ENCODE peak calls at places on chromosomes 11 and 22, in four cellular contexts. D is H9, P is IMR-90, N is H1. S is an unnamed sample.

GRCh38 chr11:47001666-47002285 is 65.2 kb downstream of the CSTPP1 start:
- DNase-seq in D (no peak), P (peak), N (no peak), S (peak)

GRCh38 chr11:68137833-68138232 is 16.6 kb upstream of the CHKA start:
- DNase-seq in D (no peak), P (no peak), N (no peak), S (no peak)

GRCh38 chr22:39207141-39208012 is 37.4 kb downstream of the PDGFB start:
- DNase-seq in D (peak), P (peak), N (no peak), S (no peak)

GRCh38 chr11:113806403-113806802 is 26.8 kb downstream of the CLDN25 start:
- DNase-seq in D (peak), P (peak), N (no peak), S (peak)

GRCh38 chr22:48431014-48431413 is 1396.7 kb downstream of the BRD1 start:
- DNase-seq in D (no peak), P (no peak), N (no peak), S (no peak)

GRCh38 chr22:45933503-45934167 is 43.3 kb downstream of the WNT7B start:
- DNase-seq in D (no peak), P (no peak), N (no peak), S (no peak)

GRCh38 chr11:59183768-59184167 is 11.8 kb downstream of the DTX4 start:
- DNase-seq in D (no peak), P (no peak), N (no peak), S (no peak)

GRCh38 chr22:19082101-19082500 is 40.1 kb downstream of the DGCR2 start:
- DNase-seq in D (no peak), P (no peak), N (no peak), S (no peak)

GRCh38 chr11:75541301-75541929 is 15.7 kb upstream of the GDPD5 start:
- DNase-seq in D (no peak), P (no peak), N (no peak), S (no peak)

GRCh38 chr11:123187670-123188507 is 7.2 kb downstream of the CLMP start:
- DNase-seq in D (no peak), P (peak), N (no peak), S (peak)

GRCh38 chr11:112412383-112412782 is 151.7 kb upstream of the PLET1 start:
- DNase-seq in D (no peak), P (no peak), N (no peak), S (no peak)

DNA sequence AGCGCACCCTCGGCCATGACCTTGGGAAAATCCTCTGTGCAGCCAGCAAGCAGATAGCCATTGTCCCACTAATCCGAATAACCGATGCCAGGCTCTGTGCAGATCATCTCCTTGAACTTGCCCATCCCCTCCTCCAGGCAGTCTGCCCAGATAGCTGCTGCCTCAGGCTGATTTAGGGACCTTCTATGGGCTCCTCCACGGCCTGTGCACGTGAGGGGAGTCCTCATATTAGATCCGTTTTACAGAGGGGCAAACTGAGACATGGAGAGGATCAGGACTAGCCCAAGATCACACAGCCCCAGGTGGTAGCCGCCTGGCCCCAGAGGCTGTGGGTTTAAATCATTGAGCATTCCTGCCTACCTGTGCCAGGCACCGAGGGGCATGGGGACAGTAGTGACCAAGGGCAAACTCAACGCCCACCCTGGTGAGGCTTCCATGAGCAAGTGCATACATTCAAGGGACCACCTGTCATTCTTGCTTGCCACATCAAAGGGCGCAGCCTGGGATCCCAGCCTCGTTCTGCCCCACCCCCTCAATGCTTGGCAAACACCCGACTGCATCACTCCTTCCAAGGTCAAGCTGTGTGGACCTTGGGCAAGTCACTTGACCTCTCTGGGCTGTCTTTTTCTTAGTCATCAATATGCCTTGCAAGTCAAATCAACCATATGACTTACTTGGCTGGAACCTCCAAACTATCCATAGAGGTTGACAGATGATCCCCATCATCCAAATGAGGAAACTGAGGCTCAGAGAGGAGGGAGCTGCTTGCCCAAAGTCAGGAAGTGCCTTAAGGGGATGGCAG is 131.6 kb downstream of the MN1 start:
- DNase-seq in D (peak), P (no peak), N (no peak), S (peak)
- H3K4me2 ChIP-seq in D (no peak), P (no peak), N (peak), S (peak)

GRCh38 chr22:38144025-38144405 is 33.5 kb upstream of the BAIAP2L2 start:
- DNase-seq in D (peak), P (no peak), N (no peak), S (peak)
- H3K56ac ChIP-seq in D (no peak), P (no peak), N (no peak), S (no peak)

DNA sequence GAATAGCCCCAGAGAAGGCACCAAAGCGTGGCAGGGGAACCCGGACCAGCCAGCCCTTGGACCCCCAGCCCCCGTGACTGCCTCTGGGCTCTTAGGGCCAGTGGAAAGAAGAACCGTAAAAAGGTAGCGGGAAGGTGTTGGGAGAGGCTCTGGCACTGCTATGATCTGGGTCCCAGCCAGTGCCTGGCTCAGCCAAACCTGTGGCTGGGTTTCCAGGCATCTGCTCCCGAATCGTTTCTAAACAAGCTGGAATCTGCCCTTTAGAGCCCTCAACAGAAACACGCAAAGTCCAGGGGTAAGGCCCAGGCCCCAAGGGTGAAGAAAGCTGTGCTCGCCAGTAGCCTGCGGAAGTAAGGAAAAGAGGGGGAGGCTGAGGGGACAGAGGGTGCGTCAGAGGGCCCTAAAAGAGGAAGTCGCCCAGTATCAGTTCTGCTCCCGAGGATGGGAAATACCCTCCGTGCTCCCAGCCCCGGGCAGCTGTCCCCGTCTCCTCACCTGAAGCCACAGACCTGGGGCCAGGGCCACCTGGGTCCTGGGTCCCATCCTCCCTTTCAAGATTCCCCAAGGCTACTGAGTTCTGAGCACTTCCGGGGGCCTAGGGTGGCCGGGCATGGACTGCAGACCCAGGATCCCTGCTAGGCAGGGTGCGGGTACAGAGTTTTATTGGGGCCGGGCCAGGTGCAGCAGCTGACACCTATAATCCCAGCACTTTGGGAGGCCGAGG is 24.7 kb downstream of the IL10RA start:
- DNase-seq in D (no peak), P (no peak), N (no peak), S (no peak)
- H2BK15ac ChIP-seq in D (no peak), P (no peak), N (no peak), S (no peak)

GRCh38 chr11:33488971-33489370 is 211.7 kb downstream of the C11orf91 start:
- DNase-seq in D (no peak), P (no peak), N (no peak), S (no peak)

GRCh38 chr11:33492569-33492968 is 208.1 kb downstream of the C11orf91 start:
- DNase-seq in D (no peak), P (no peak), N (no peak), S (no peak)

GRCh38 chr11:33490842-33491370 is 209.7 kb downstream of the C11orf91 start:
- DNase-seq in D (no peak), P (no peak), N (no peak), S (no peak)
- H3K4me2 ChIP-seq in D (no peak), P (no peak), N (no peak), S (no peak)

GRCh38 chr22:31102441-31103081 is 4.8 kb downstream of the SELENOM start:
- DNase-seq in D (no peak), P (peak), N (no peak), S (peak)
- H3K56ac ChIP-seq in D (no peak), P (peak), N (no peak), S (no peak)

DNA sequence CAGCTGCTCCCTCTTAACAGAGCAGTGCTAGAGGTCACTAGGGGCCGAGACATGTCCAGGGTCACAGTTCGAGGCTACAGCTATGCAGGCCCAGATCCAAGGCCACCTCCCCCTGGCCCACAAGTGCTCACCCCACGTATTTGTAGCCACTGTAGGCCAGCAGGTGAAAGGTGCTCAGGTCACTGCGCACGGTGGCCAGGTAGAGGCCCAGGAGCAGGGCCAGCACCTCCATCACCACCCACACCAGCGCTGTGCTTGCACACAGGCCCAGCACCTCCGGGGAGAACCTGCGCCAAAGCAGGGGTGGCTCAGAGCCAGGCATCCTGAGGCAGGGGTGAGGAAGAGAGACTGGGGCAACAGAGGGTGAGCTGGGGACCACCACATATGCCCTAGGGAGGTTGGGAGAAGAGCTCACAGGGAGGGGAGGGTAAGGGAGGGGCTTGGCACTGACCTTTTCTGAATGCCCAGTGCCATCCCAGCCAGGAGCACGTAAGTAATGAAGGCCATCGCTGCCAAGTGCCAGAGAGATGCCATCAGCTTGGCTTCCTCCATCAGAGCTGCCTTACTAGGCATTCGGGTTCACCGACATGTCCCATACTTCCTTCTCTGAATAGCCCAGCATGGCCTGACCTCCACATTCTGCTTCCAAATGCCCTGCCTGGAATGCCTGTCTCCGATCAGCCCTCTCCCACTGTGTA is 3.5 kb downstream of the YIF1A start:
- DNase-seq in D (no peak), P (no peak), N (no peak), S (no peak)
- H2BK15ac ChIP-seq in D (no peak), P (no peak), N (no peak), S (no peak)

GRCh38 chr22:23575601-23576000 is 4.5 kb downstream of the IGLL1 start:
- DNase-seq in D (no peak), P (no peak), N (no peak), S (no peak)

GRCh38 chr22:23574877-23575276 is 5.2 kb downstream of the IGLL1 start:
- DNase-seq in D (no peak), P (no peak), N (no peak), S (no peak)

GRCh38 chr22:23570681-23571080 is 9.4 kb downstream of the IGLL1 start:
- DNase-seq in D (no peak), P (no peak), N (no peak), S (no peak)

GRCh38 chr22:23576681-23577080 is 3.4 kb downstream of the IGLL1 start:
- DNase-seq in D (no peak), P (no peak), N (no peak), S (no peak)

DNA sequence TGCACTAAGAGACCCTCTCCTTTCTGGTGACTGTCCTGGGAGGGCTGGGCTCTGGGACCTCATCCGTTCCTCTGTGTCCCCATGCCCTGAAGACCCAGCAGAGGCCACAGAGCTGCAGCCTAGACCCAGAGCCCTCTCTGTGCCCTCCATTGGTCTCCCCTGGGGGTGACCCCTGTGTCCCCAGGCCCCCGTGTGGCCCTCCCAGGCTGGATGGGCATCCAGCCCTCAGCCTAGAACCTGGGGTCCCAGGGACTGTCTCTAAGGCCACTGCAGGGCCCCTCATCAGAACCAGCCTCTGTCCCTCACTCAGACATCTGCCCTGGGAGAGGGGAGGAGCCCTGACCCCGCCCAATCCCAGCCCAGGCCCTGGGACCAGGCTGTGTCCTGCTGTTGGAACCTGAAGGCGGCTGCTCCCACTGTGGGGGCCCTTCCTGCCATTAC is 5.7 kb downstream of the IGLL1 start:
- DNase-seq in D (no peak), P (no peak), N (no peak), S (no peak)
- H3K4me2 ChIP-seq in D (no peak), P (no peak), N (no peak), S (no peak)